ENCODE peak calls at places on chromosomes 4 and X, in eight cellular contexts. One of them, this sample, is unnamed.

GRCh38 chr4:153533387-153533786 is 67.2 kb downstream of the TMEM131L start:
- DNase-seq in right atrium auricular region: no peak
- DNase-seq in fibroblast of mammary gland: no peak
- DNase-seq in kidney epithelial cell: no peak
- DNase-seq in cardiac fibroblast: no peak
- DNase-seq in testis: no peak
- DNase-seq in HFF-Myc: no peak
- DNase-seq in kidney: no peak
- DNase-seq in this sample: no peak

GRCh38 chr4:108700358-108700757 is 50.0 kb downstream of the OSTC start:
- DNase-seq in right atrium auricular region: no peak
- DNase-seq in fibroblast of mammary gland: peak
- DNase-seq in kidney epithelial cell: no peak
- DNase-seq in cardiac fibroblast: peak
- DNase-seq in testis: no peak
- DNase-seq in HFF-Myc: peak
- DNase-seq in kidney: no peak
- DNase-seq in this sample: peak

GRCh38 chr4:88320174-88320779 is 35.9 kb upstream of the PPM1K start:
- DNase-seq in right atrium auricular region: no peak
- DNase-seq in fibroblast of mammary gland: no peak
- DNase-seq in kidney epithelial cell: peak
- DNase-seq in cardiac fibroblast: peak
- DNase-seq in testis: no peak
- DNase-seq in HFF-Myc: no peak
- DNase-seq in kidney: no peak
- DNase-seq in this sample: no peak

GRCh38 chrX:75155454-75155829 is 641 bp downstream of the ABCB7 start:
- DNase-seq in right atrium auricular region: no peak
- DNase-seq in fibroblast of mammary gland: peak
- DNase-seq in kidney epithelial cell: no peak
- DNase-seq in cardiac fibroblast: peak
- DNase-seq in testis: no peak
- DNase-seq in HFF-Myc: no peak
- DNase-seq in kidney: no peak
- DNase-seq in this sample: no peak

GRCh38 chr4:1752284-1753041 is 31.1 kb downstream of the TACC3 start:
- DNase-seq in right atrium auricular region: no peak
- DNase-seq in fibroblast of mammary gland: peak
- DNase-seq in kidney epithelial cell: no peak
- DNase-seq in cardiac fibroblast: peak
- DNase-seq in testis: no peak
- DNase-seq in HFF-Myc: no peak
- DNase-seq in kidney: no peak
- DNase-seq in this sample: no peak

GRCh38 chr4:161813389-161813788 is 350.4 kb downstream of the FSTL5 start:
- DNase-seq in right atrium auricular region: no peak
- DNase-seq in fibroblast of mammary gland: no peak
- DNase-seq in kidney epithelial cell: no peak
- DNase-seq in cardiac fibroblast: no peak
- DNase-seq in testis: no peak
- DNase-seq in HFF-Myc: no peak
- DNase-seq in kidney: no peak
- DNase-seq in this sample: no peak

GRCh38 chrX:33128048-33128805 is 83.1 kb downstream of the DMD start:
- DNase-seq in right atrium auricular region: no peak
- DNase-seq in fibroblast of mammary gland: no peak
- DNase-seq in kidney epithelial cell: no peak
- DNase-seq in cardiac fibroblast: no peak
- DNase-seq in testis: no peak
- DNase-seq in HFF-Myc: no peak
- DNase-seq in kidney: no peak
- DNase-seq in this sample: no peak

GRCh38 chr4:114598191-114599121 is at the start of gene UGT8:
- DNase-seq in right atrium auricular region: no peak
- DNase-seq in fibroblast of mammary gland: peak
- DNase-seq in kidney epithelial cell: no peak
- DNase-seq in cardiac fibroblast: peak
- DNase-seq in testis: peak
- DNase-seq in HFF-Myc: peak
- DNase-seq in kidney: peak
- DNase-seq in this sample: no peak

GRCh38 chr4:21780158-21780557 is 168.4 kb downstream of the KCNIP4 start:
- DNase-seq in right atrium auricular region: no peak
- DNase-seq in fibroblast of mammary gland: peak
- DNase-seq in kidney epithelial cell: no peak
- DNase-seq in cardiac fibroblast: peak
- DNase-seq in testis: no peak
- DNase-seq in HFF-Myc: no peak
- DNase-seq in kidney: no peak
- DNase-seq in this sample: no peak

GRCh38 chrX:4547218-4547836 is 833.9 kb upstream of the PRKX start:
- DNase-seq in right atrium auricular region: peak
- DNase-seq in fibroblast of mammary gland: peak
- DNase-seq in kidney epithelial cell: peak
- DNase-seq in cardiac fibroblast: peak
- DNase-seq in testis: peak
- DNase-seq in HFF-Myc: no peak
- DNase-seq in kidney: no peak
- DNase-seq in this sample: no peak

GRCh38 chr4:71518283-71518989 is 179.6 kb downstream of the SLC4A4 start:
- DNase-seq in right atrium auricular region: no peak
- DNase-seq in fibroblast of mammary gland: no peak
- DNase-seq in kidney epithelial cell: no peak
- DNase-seq in cardiac fibroblast: no peak
- DNase-seq in testis: no peak
- DNase-seq in HFF-Myc: no peak
- DNase-seq in kidney: peak
- DNase-seq in this sample: no peak

GRCh38 chr4:128107766-128108165 is 46.7 kb downstream of the LARP1B start:
- DNase-seq in right atrium auricular region: no peak
- DNase-seq in fibroblast of mammary gland: peak
- DNase-seq in kidney epithelial cell: no peak
- DNase-seq in cardiac fibroblast: peak
- DNase-seq in testis: no peak
- DNase-seq in HFF-Myc: no peak
- DNase-seq in kidney: no peak
- DNase-seq in this sample: peak

GRCh38 chr4:956531-957230 is 16.7 kb downstream of the DGKQ start:
- DNase-seq in right atrium auricular region: no peak
- DNase-seq in fibroblast of mammary gland: no peak
- DNase-seq in kidney epithelial cell: no peak
- DNase-seq in cardiac fibroblast: no peak
- DNase-seq in testis: no peak
- DNase-seq in HFF-Myc: no peak
- DNase-seq in kidney: no peak
- DNase-seq in this sample: no peak

GRCh38 chr4:109215511-109215910 is 86.9 kb downstream of the COL25A1 start:
- DNase-seq in right atrium auricular region: no peak
- DNase-seq in fibroblast of mammary gland: no peak
- DNase-seq in kidney epithelial cell: no peak
- DNase-seq in cardiac fibroblast: no peak
- DNase-seq in testis: no peak
- DNase-seq in HFF-Myc: no peak
- DNase-seq in kidney: no peak
- DNase-seq in this sample: no peak

GRCh38 chrX:68832101-68832416 is 3.2 kb downstream of the EFNB1 start:
- DNase-seq in right atrium auricular region: peak
- DNase-seq in fibroblast of mammary gland: peak
- DNase-seq in kidney epithelial cell: peak
- DNase-seq in cardiac fibroblast: peak
- DNase-seq in testis: peak
- DNase-seq in HFF-Myc: no peak
- DNase-seq in kidney: peak
- DNase-seq in this sample: no peak

GRCh38 chr4:158170691-158171455 is 2.0 kb downstream of the GASK1B start:
- DNase-seq in right atrium auricular region: peak
- DNase-seq in fibroblast of mammary gland: peak
- DNase-seq in kidney epithelial cell: no peak
- DNase-seq in cardiac fibroblast: peak
- DNase-seq in testis: peak
- DNase-seq in HFF-Myc: no peak
- DNase-seq in kidney: peak
- DNase-seq in this sample: no peak
- H3K4me3 ChIP-seq in right atrium auricular region: peak
- H3K4me3 ChIP-seq in fibroblast of mammary gland: peak
- H3K4me3 ChIP-seq in kidney epithelial cell: no peak
- H3K4me3 ChIP-seq in cardiac fibroblast: peak
- H3K4me3 ChIP-seq in testis: peak
- H3K4me3 ChIP-seq in HFF-Myc: peak
- H3K4me3 ChIP-seq in kidney: peak
- H3K4me3 ChIP-seq in this sample: no peak

GRCh38 chr4:157204634-157205244 is 15.8 kb upstream of the GRIA2 start:
- DNase-seq in right atrium auricular region: no peak
- DNase-seq in fibroblast of mammary gland: peak
- DNase-seq in kidney epithelial cell: no peak
- DNase-seq in cardiac fibroblast: peak
- DNase-seq in testis: peak
- DNase-seq in HFF-Myc: no peak
- DNase-seq in kidney: peak
- DNase-seq in this sample: no peak
- TF ChIP-seq CTCF in right atrium auricular region: peak
- TF ChIP-seq CTCF in fibroblast of mammary gland: peak
- TF ChIP-seq CTCF in kidney epithelial cell: peak
- TF ChIP-seq CTCF in cardiac fibroblast: peak
- TF ChIP-seq CTCF in testis: peak
- TF ChIP-seq CTCF in HFF-Myc: peak
- TF ChIP-seq CTCF in kidney: peak
- TF ChIP-seq CTCF in this sample: peak

DNA sequence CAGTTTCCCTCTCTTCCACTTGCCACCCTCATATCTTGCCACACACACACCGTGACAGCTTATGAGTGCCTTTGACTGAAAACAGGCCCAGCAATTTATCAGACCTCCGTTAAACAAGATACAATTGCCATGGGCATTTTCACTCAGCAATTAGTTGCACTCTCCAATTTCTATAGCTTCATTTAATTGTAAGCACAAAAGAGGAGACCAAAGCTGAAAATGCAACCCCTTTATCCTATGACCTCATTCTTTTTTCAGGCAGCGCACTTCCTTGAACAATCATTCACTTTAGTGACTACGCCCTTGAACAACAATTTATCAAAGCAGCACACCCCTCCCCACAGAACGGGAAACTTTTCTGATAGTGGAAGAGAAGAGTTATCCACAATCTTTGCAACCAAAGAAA is 4.1 kb downstream of the POF1B start:
- DNase-seq in right atrium auricular region: no peak
- DNase-seq in fibroblast of mammary gland: no peak
- DNase-seq in kidney epithelial cell: no peak
- DNase-seq in cardiac fibroblast: no peak
- DNase-seq in testis: no peak
- DNase-seq in HFF-Myc: no peak
- DNase-seq in kidney: no peak
- DNase-seq in this sample: no peak
- H3K4me3 ChIP-seq in right atrium auricular region: peak
- H3K4me3 ChIP-seq in fibroblast of mammary gland: no peak
- H3K4me3 ChIP-seq in kidney epithelial cell: no peak
- H3K4me3 ChIP-seq in cardiac fibroblast: no peak
- H3K4me3 ChIP-seq in testis: no peak
- H3K4me3 ChIP-seq in HFF-Myc: no peak
- H3K4me3 ChIP-seq in kidney: no peak
- H3K4me3 ChIP-seq in this sample: no peak

DNA sequence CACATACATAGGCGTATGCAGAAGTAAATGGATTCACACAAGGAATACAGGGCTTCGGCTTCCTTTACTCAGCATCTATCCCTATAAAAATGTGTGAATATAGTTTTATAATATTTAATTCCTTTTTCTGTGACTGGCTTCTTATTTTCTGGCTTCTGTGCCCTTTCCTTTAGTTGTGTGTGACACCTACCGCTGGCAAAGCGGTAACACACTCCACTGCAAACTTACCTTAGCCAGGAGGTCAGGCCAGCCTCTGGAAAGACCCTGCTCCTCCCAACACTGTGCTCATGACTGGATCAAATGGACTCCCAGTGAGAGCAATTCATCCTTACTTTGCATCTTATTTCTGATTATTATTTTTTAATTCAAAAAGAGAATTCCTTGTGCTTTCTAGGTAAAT is 244.2 kb downstream of the ANK2 start:
- DNase-seq in right atrium auricular region: no peak
- DNase-seq in fibroblast of mammary gland: peak
- DNase-seq in kidney epithelial cell: no peak
- DNase-seq in cardiac fibroblast: no peak
- DNase-seq in testis: no peak
- DNase-seq in HFF-Myc: no peak
- DNase-seq in kidney: no peak
- DNase-seq in this sample: no peak
- TF ChIP-seq CTCF in right atrium auricular region: no peak
- TF ChIP-seq CTCF in fibroblast of mammary gland: peak
- TF ChIP-seq CTCF in kidney epithelial cell: no peak
- TF ChIP-seq CTCF in cardiac fibroblast: peak
- TF ChIP-seq CTCF in testis: no peak
- TF ChIP-seq CTCF in HFF-Myc: no peak
- TF ChIP-seq CTCF in kidney: peak
- TF ChIP-seq CTCF in this sample: peak

DNA sequence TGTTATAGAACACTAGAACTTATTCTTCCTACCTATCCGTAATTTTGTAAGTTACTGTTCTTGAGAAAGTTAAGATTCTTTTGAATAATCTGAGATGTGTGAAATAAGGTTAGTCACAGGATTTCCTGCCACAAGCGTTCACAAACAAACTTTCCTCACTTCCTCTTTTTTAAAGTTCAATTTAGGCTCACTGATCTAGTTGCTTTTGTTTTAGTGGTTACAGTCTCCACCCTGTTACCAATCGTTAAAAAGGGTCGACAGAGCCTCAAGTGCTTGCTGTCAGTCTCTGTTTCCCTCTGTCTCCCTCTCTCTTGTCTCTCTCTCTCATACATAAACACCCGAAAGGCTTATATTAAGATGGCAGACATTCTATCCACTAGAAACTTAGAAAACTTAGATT is 35.9 kb upstream of the STK26 start:
- DNase-seq in right atrium auricular region: no peak
- DNase-seq in fibroblast of mammary gland: no peak
- DNase-seq in kidney epithelial cell: no peak
- DNase-seq in cardiac fibroblast: peak
- DNase-seq in testis: no peak
- DNase-seq in HFF-Myc: no peak
- DNase-seq in kidney: no peak
- DNase-seq in this sample: no peak
- H3K4me3 ChIP-seq in right atrium auricular region: no peak
- H3K4me3 ChIP-seq in fibroblast of mammary gland: no peak
- H3K4me3 ChIP-seq in kidney epithelial cell: no peak
- H3K4me3 ChIP-seq in cardiac fibroblast: no peak
- H3K4me3 ChIP-seq in testis: no peak
- H3K4me3 ChIP-seq in HFF-Myc: no peak
- H3K4me3 ChIP-seq in kidney: no peak
- H3K4me3 ChIP-seq in this sample: no peak

DNA sequence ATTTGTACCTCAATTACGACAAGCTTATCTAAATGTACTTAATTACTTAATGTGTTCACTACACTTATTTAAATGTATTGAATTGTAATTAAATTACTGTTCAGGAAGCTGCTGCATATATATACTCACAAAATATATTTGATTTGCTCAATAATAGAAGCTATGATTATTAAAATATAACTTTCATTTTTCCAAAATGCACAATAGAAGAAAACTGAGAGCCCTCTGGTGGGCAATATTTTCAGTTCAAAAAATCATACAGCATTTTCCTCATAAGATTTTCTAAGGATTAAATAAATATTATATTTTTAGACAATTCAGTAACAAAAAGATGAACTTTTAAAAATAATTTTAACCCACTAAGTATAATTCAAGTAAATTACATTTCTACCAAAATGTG is 217.3 kb downstream of the DKK2 start:
- DNase-seq in right atrium auricular region: no peak
- DNase-seq in fibroblast of mammary gland: peak
- DNase-seq in kidney epithelial cell: no peak
- DNase-seq in cardiac fibroblast: peak
- DNase-seq in testis: no peak
- DNase-seq in HFF-Myc: no peak
- DNase-seq in kidney: no peak
- DNase-seq in this sample: no peak
- TF ChIP-seq CTCF in right atrium auricular region: no peak
- TF ChIP-seq CTCF in fibroblast of mammary gland: peak
- TF ChIP-seq CTCF in kidney epithelial cell: no peak
- TF ChIP-seq CTCF in cardiac fibroblast: peak
- TF ChIP-seq CTCF in testis: no peak
- TF ChIP-seq CTCF in HFF-Myc: no peak
- TF ChIP-seq CTCF in kidney: no peak
- TF ChIP-seq CTCF in this sample: no peak

This sample was measured in AG04449.